ENCODE peak calls at places on chromosomes 12 and 14, in five cellular contexts. E is HCT116, D is K562, S is GM12878, G is HepG2. P is an unnamed sample.

GRCh38 chr12:33182485-33182884 is 257.1 kb downstream of the SYT10 start:
- DNase-seq in G (no peak), E (no peak), D (no peak), S (no peak), P (no peak)

GRCh38 chr12:81128930-81129554 is 51.2 kb downstream of the ACSS3 start:
- DNase-seq in G (peak), D (peak), S (peak), E (peak), P (peak)

GRCh38 chr12:11576104-11576503 is 73.4 kb upstream of the ETV6 start:
- DNase-seq in S (peak), E (no peak), D (no peak), G (no peak), P (no peak)

GRCh38 chr14:55889124-55889523 is 229.1 kb upstream of the PELI2 start:
- DNase-seq in E (no peak), D (no peak), G (no peak), S (no peak), P (no peak)

GRCh38 chr12:88958153-88958552 is 377.9 kb upstream of the KITLG start:
- DNase-seq in G (peak), S (no peak), D (no peak), E (no peak), P (no peak)

GRCh38 chr14:95507701-95508103 is 8.7 kb downstream of the SYNE3 start:
- DNase-seq in D (no peak), E (no peak), S (no peak), G (no peak), P (peak)

GRCh38 chr14:52607061-52607460 is 54.4 kb downstream of the GPR137C start:
- DNase-seq in S (no peak), G (no peak), D (no peak), E (no peak), P (no peak)

GRCh38 chr14:51318777-51319176 is 78.7 kb downstream of the TMX1 start:
- DNase-seq in E (no peak), S (no peak), D (no peak), G (no peak), P (no peak)

DNA sequence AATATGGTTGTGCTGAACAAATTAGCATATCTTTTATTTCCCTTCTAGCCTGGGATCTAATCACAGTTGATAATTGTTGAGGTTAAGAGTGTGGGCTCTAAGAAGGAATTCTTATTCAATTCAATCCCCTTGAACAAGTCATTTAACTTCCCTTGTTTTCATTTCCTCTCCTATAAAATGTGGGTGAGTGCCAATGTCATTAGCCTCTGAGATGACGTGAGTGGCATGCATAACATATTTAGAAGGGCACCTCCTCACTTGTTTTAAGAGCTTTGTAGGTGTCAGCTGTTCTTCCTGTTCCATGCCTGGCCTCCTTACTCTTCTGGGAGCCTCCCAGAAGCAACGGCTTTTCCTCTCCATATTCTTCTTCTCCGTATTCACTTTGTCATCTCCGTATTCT is 155.4 kb upstream of the NEDD1 start:
- DNase-seq in D (no peak), E (no peak), G (no peak), S (no peak), P (no peak)
- H3K4me2 ChIP-seq in D (no peak), E (no peak), G (no peak), S (no peak), P (no peak)

DNA sequence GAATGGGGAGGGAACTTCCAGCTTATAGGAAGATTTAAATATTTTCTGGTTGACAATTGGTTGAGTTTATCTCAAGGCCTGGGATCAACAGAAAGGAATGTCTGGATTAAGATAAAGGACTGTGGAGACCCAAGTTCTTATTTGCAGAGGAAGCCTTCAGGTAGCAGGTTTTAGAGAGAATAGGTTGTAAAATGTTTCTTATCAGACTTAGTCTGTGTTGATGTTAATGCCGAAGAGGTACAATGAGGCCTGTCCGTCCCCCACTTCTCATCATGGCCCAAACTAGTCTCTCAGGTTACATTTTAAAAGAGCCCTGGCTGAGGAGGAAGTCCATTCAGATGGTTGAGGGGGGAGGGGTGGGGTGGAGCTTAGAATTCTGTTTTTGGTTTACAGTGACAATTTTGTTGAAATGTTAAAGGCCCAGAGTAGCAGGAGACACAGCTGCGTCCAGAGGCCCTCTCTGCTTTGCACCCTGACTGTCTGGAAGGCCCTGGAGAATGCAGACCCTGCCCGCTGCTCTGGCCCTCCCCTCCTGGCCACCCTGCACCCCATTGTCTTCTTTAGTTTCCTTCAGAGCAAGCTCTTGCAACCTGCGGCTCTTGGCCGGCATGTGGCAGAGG is 672.5 kb upstream of the TMEM132C start:
- DNase-seq in D (no peak), S (no peak), E (no peak), G (no peak), P (no peak)
- TF ChIP-seq ZBTB33 in D (no peak), S (no peak), E (no peak), G (no peak), P (no peak)

GRCh38 chr12:31370645-31371620 is 45.0 kb upstream of the SINHCAF start:
- DNase-seq in G (peak), E (no peak), D (no peak), S (no peak), P (no peak)
- H3K4me2 ChIP-seq in G (peak), E (no peak), D (peak), S (no peak), P (no peak)

DNA sequence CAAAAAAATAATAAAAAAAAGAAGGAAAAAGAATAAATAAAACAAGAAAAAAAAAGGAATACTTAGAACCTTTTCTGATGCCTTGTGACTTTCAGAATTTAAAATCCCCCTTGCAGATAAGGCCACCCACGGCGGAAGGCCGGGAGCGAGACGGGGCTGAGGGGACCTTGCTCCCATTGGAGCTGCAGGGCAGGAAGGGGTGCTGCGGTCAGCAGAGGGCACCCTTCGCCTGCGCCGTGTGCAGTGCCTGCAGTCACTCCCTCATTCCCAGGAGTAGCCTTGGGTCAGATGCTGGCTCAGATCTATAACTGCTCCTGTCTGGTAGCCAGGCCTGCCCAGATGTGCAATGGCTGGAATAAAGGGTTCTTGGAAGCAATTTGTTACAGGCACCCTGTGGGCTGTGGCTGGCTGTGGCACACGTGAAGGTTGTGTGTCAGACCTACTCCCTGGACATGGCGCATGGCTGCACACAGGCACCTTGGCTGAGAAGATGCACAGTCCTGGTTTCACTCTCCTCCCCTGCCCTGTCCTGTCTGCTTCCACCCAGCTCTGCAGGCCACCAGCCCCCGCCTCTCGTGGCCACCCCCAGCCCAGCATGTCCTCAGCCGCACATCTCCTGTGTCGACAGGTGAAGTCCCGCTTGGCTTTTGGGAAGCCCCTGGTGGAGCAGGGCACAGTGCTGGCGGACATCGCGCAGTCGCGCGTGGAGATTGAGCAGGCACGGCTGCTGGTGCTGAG is 13.4 kb upstream of the ALDH2 start:
- DNase-seq in E (peak), G (peak), D (peak), S (no peak), P (peak)
- TF ChIP-seq ZBTB33 in E (no peak), G (peak), D (no peak), S (no peak), P (no peak)

GRCh38 chr14:49550284-49551184 is 35.6 kb downstream of the RPS29 start:
- DNase-seq in D (no peak), E (peak), S (no peak), G (peak), P (peak)
- H3K4me2 ChIP-seq in D (no peak), E (no peak), S (no peak), G (no peak), P (no peak)

DNA sequence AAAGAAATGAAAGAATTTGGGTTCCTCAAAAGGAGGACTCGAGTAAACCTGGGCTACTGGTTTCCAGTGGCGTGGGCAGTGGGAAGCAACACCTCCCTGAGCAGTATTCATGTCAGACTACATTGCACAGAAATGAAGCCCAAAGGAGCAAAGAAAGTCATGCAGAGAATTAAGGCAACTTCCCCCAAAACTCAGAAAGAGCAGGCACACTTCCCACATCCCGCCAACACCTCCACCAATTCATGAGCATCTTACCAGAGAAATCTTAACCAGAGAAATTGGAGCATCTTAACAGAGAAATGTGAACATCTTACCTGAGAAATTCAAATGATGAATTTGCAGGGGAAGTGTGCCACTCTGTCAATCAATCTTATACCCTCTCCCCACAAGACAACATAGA is 36.7 kb downstream of the SLC8A3 start:
- DNase-seq in D (no peak), G (no peak), S (no peak), E (no peak), P (no peak)
- TF ChIP-seq ZBTB33 in D (no peak), G (no peak), S (no peak), E (no peak), P (no peak)

DNA sequence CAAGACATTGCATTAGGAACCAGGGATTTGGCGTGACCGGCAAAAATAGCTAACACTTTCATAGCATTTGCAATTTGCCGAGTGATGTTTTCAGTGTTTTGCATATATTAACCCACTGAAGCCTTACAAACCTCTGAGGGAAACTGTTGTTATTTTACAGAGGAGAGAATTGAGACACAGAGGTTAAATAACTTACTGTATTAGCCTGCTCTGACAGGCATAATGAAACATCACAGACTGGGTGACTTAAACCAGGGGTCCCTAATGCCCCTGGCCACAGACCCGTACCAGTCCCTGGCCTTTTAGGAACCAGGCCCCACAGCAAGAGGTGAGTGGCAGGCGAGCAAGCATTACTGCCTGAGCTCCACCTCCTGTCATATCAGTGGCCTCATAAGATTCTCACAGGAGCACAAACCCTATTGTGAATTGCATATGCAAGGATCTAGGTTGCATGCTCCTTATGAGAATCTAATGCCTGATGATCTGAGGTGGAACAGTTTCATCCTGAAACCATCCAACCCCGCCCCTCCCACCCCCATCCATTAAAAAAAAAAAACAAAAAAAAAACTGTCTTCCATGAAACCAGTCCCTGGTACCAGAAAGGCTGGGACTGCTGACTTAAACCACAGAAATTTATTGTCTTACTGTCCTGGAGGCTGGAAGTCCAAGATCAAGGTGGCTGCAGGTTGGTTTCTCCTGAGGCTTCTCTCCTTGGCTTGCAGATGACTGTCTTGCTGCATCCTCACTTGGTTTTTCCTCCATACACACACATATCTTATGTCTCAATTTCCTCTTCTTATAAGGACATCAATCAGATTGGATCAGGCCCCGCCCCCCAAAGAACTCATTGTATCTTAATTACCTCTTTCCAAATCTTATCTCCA is 235.8 kb downstream of the CHST11 start:
- DNase-seq in G (no peak), E (no peak), S (peak), D (no peak), P (no peak)
- H3K4me2 ChIP-seq in G (no peak), E (no peak), S (peak), D (no peak), P (no peak)